ENCODE peak calls at places on chromosomes 4 and X, in seven cellular contexts. H, L, E, T, B, D and N are unnamed samples.

GRCh38 chrX:77510007-77510406 is 62.8 kb downstream of the FGF16 start:
- DNase-seq in B (no peak), L (no peak), D (no peak), T (no peak), E (no peak), H (no peak), N (no peak)

GRCh38 chrX:128106630-128107029 is 54.4 kb upstream of the ACTRT1 start:
- DNase-seq in H (no peak), E (peak), D (no peak), B (no peak), L (no peak), T (peak), N (no peak)

GRCh38 chr4:151669990-151670389 is 90.8 kb downstream of the GATB start:
- DNase-seq in T (no peak), D (no peak), E (no peak), L (no peak), H (no peak), B (no peak), N (no peak)

GRCh38 chr4:53461244-53461643 is 83.8 kb downstream of the FIP1L1 start:
- DNase-seq in E (no peak), B (no peak), L (no peak), T (no peak), D (no peak), H (no peak), N (no peak)

GRCh38 chr4:18686338-18687039 is 664.9 kb upstream of the LCORL start:
- DNase-seq in T (no peak), B (no peak), E (no peak), L (no peak), H (no peak), D (no peak), N (no peak)

GRCh38 chrX:154729439-154729838 is 21.4 kb downstream of the GAB3 start:
- DNase-seq in E (no peak), T (no peak), H (no peak), B (no peak), L (no peak), D (no peak), N (no peak)

GRCh38 chr4:100095729-100096595 is 94.3 kb downstream of the DDIT4L start:
- DNase-seq in H (peak), E (peak), T (peak), B (peak), L (peak), D (peak), N (peak)

GRCh38 chr4:142406051-142406549 is 440.0 kb downstream of the INPP4B start:
- DNase-seq in D (no peak), L (no peak), E (no peak), T (no peak), B (no peak), H (no peak), N (no peak)